ENCODE peak calls at places on chromosomes 13 and 19, in six cellular contexts. One of them, this sample, is unnamed.

GRCh38 chr19:17488593-17489391 is 18.5 kb downstream of the SLC27A1 start:
- DNase-seq in dorsolateral prefrontal cortex: no peak
- DNase-seq in Peyer's patch: peak
- DNase-seq in aorta: peak
- DNase-seq in spleen: peak
- DNase-seq in CD8-positive, alpha-beta memory T cell: peak
- DNase-seq in this sample: no peak

GRCh38 chr19:54426291-54426918 is 11.1 kb downstream of the TTYH1 start:
- DNase-seq in spleen: no peak
- DNase-seq in CD8-positive, alpha-beta memory T cell: no peak
- DNase-seq in dorsolateral prefrontal cortex: no peak
- DNase-seq in aorta: no peak
- DNase-seq in Peyer's patch: no peak
- DNase-seq in this sample: no peak

GRCh38 chr13:50942630-50943311 is 33.2 kb downstream of the RNASEH2B start:
- DNase-seq in spleen: no peak
- DNase-seq in aorta: no peak
- DNase-seq in CD8-positive, alpha-beta memory T cell: no peak
- DNase-seq in Peyer's patch: no peak
- DNase-seq in dorsolateral prefrontal cortex: no peak
- DNase-seq in this sample: no peak

GRCh38 chr19:512548-513365 is 5.5 kb downstream of the TPGS1 start:
- DNase-seq in CD8-positive, alpha-beta memory T cell: no peak
- DNase-seq in dorsolateral prefrontal cortex: no peak
- DNase-seq in Peyer's patch: no peak
- DNase-seq in spleen: peak
- DNase-seq in aorta: peak
- DNase-seq in this sample: no peak

GRCh38 chr13:49220856-49221614 is 897 bp downstream of the MLNR start:
- DNase-seq in Peyer's patch: no peak
- DNase-seq in CD8-positive, alpha-beta memory T cell: no peak
- DNase-seq in aorta: no peak
- DNase-seq in spleen: no peak
- DNase-seq in dorsolateral prefrontal cortex: no peak
- DNase-seq in this sample: no peak

GRCh38 chr19:29367701-29368306 is 154.9 kb upstream of the UQCRFS1 start:
- DNase-seq in Peyer's patch: no peak
- DNase-seq in dorsolateral prefrontal cortex: no peak
- DNase-seq in spleen: no peak
- DNase-seq in CD8-positive, alpha-beta memory T cell: no peak
- DNase-seq in aorta: no peak
- DNase-seq in this sample: no peak

GRCh38 chr19:3880471-3881271 is at the start of gene ATCAY:
- DNase-seq in CD8-positive, alpha-beta memory T cell: no peak
- DNase-seq in aorta: no peak
- DNase-seq in dorsolateral prefrontal cortex: peak
- DNase-seq in spleen: no peak
- DNase-seq in Peyer's patch: no peak
- DNase-seq in this sample: peak

GRCh38 chr13:104773775-104774174 is 1707.6 kb upstream of the SLC10A2 start:
- DNase-seq in CD8-positive, alpha-beta memory T cell: no peak
- DNase-seq in aorta: no peak
- DNase-seq in dorsolateral prefrontal cortex: no peak
- DNase-seq in spleen: no peak
- DNase-seq in Peyer's patch: no peak
- DNase-seq in this sample: no peak

GRCh38 chr19:18775586-18776287 is 15.4 kb downstream of the COMP start:
- DNase-seq in spleen: no peak
- DNase-seq in dorsolateral prefrontal cortex: no peak
- DNase-seq in CD8-positive, alpha-beta memory T cell: no peak
- DNase-seq in aorta: no peak
- DNase-seq in Peyer's patch: no peak
- DNase-seq in this sample: no peak

GRCh38 chr19:4161415-4162077 is 8.1 kb downstream of the CREB3L3 start:
- DNase-seq in dorsolateral prefrontal cortex: no peak
- DNase-seq in Peyer's patch: no peak
- DNase-seq in spleen: no peak
- DNase-seq in CD8-positive, alpha-beta memory T cell: no peak
- DNase-seq in aorta: no peak
- DNase-seq in this sample: no peak

GRCh38 chr13:24267283-24267682 is 42.1 kb upstream of the C1QTNF9 start:
- DNase-seq in spleen: no peak
- DNase-seq in aorta: no peak
- DNase-seq in dorsolateral prefrontal cortex: no peak
- DNase-seq in Peyer's patch: no peak
- DNase-seq in CD8-positive, alpha-beta memory T cell: no peak
- DNase-seq in this sample: no peak

GRCh38 chr19:39372047-39372802 is 18.7 kb downstream of the PAF1 start:
- DNase-seq in Peyer's patch: peak
- DNase-seq in CD8-positive, alpha-beta memory T cell: no peak
- DNase-seq in spleen: no peak
- DNase-seq in dorsolateral prefrontal cortex: peak
- DNase-seq in aorta: peak
- DNase-seq in this sample: no peak

GRCh38 chr13:112442483-112443090 is 66.4 kb downstream of the SPACA7 start:
- DNase-seq in spleen: peak
- DNase-seq in dorsolateral prefrontal cortex: no peak
- DNase-seq in aorta: no peak
- DNase-seq in Peyer's patch: no peak
- DNase-seq in CD8-positive, alpha-beta memory T cell: no peak
- DNase-seq in this sample: no peak

GRCh38 chr13:59112375-59112774 is 1051.4 kb downstream of the DIAPH3 start:
- DNase-seq in dorsolateral prefrontal cortex: peak
- DNase-seq in spleen: no peak
- DNase-seq in aorta: no peak
- DNase-seq in CD8-positive, alpha-beta memory T cell: no peak
- DNase-seq in Peyer's patch: peak
- DNase-seq in this sample: peak

GRCh38 chr13:89066868-89067466 is 1395.8 kb downstream of the SLITRK5 start:
- DNase-seq in dorsolateral prefrontal cortex: no peak
- DNase-seq in CD8-positive, alpha-beta memory T cell: no peak
- DNase-seq in spleen: no peak
- DNase-seq in aorta: no peak
- DNase-seq in Peyer's patch: no peak
- DNase-seq in this sample: no peak

GRCh38 chr19:46759817-46760333 is 13.6 kb upstream of the STRN4 start:
- DNase-seq in CD8-positive, alpha-beta memory T cell: no peak
- DNase-seq in dorsolateral prefrontal cortex: no peak
- DNase-seq in aorta: no peak
- DNase-seq in spleen: no peak
- DNase-seq in Peyer's patch: no peak
- DNase-seq in this sample: no peak

GRCh38 chr13:73158851-73159250 is 100.0 kb downstream of the KLF5 start:
- DNase-seq in Peyer's patch: no peak
- DNase-seq in dorsolateral prefrontal cortex: no peak
- DNase-seq in aorta: no peak
- DNase-seq in spleen: no peak
- DNase-seq in CD8-positive, alpha-beta memory T cell: no peak
- DNase-seq in this sample: no peak

GRCh38 chr19:46635920-46636761 is at the start of gene GNG8:
- DNase-seq in aorta: no peak
- DNase-seq in Peyer's patch: no peak
- DNase-seq in spleen: peak
- DNase-seq in dorsolateral prefrontal cortex: no peak
- DNase-seq in CD8-positive, alpha-beta memory T cell: no peak
- DNase-seq in this sample: no peak

GRCh38 chr13:31192306-31192705 is 7.5 kb upstream of the B3GLCT start:
- DNase-seq in aorta: no peak
- DNase-seq in dorsolateral prefrontal cortex: peak
- DNase-seq in spleen: no peak
- DNase-seq in CD8-positive, alpha-beta memory T cell: no peak
- DNase-seq in Peyer's patch: no peak
- DNase-seq in this sample: peak

GRCh38 chr19:47511128-47511517 is 3.7 kb downstream of the NAPA start:
- DNase-seq in CD8-positive, alpha-beta memory T cell: no peak
- DNase-seq in Peyer's patch: no peak
- DNase-seq in dorsolateral prefrontal cortex: no peak
- DNase-seq in spleen: no peak
- DNase-seq in aorta: no peak
- DNase-seq in this sample: no peak

GRCh38 chr19:4304509-4305252 is at the start of gene FSD1:
- DNase-seq in Peyer's patch: peak
- DNase-seq in aorta: no peak
- DNase-seq in CD8-positive, alpha-beta memory T cell: peak
- DNase-seq in spleen: no peak
- DNase-seq in dorsolateral prefrontal cortex: peak
- DNase-seq in this sample: peak

GRCh38 chr13:93558637-93559036 is 332.0 kb downstream of the GPC6 start:
- DNase-seq in dorsolateral prefrontal cortex: no peak
- DNase-seq in spleen: no peak
- DNase-seq in CD8-positive, alpha-beta memory T cell: no peak
- DNase-seq in aorta: no peak
- DNase-seq in Peyer's patch: no peak
- DNase-seq in this sample: no peak

GRCh38 chr19:13600091-13600490 is 93.8 kb upstream of the CACNA1A start:
- DNase-seq in CD8-positive, alpha-beta memory T cell: no peak
- DNase-seq in spleen: no peak
- DNase-seq in dorsolateral prefrontal cortex: no peak
- DNase-seq in aorta: no peak
- DNase-seq in Peyer's patch: no peak
- DNase-seq in this sample: no peak

GRCh38 chr13:77040835-77041234 is 13.9 kb upstream of the FBXL3 start:
- DNase-seq in CD8-positive, alpha-beta memory T cell: no peak
- DNase-seq in spleen: no peak
- DNase-seq in aorta: no peak
- DNase-seq in dorsolateral prefrontal cortex: no peak
- DNase-seq in Peyer's patch: no peak
- DNase-seq in this sample: no peak

DNA sequence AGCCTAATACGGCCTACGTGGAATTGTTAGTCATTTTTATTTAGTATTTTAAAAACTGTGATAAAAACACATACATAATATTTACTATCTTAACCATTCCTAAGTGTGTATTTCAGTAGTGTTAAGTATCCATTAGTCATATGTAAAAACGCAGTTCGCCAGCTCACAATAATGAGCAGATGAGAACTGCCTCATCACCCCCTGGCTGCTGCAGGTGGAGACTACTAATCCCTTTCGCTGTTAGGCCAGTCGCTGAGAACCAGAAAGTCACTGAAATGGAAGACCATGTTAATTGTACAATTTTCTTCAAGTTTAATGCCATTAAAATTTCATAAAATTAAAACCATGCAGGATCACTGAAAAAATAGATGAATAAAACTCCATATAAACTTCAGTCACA is 1.6 kb downstream of the ESD start:
- DNase-seq in aorta: no peak
- DNase-seq in CD8-positive, alpha-beta memory T cell: no peak
- DNase-seq in Peyer's patch: no peak
- DNase-seq in spleen: no peak
- DNase-seq in dorsolateral prefrontal cortex: no peak
- DNase-seq in this sample: no peak
- H3K27ac ChIP-seq in aorta: no peak
- H3K27ac ChIP-seq in CD8-positive, alpha-beta memory T cell: no peak
- H3K27ac ChIP-seq in Peyer's patch: no peak
- H3K27ac ChIP-seq in spleen: no peak
- H3K27ac ChIP-seq in dorsolateral prefrontal cortex: no peak
- H3K27ac ChIP-seq in this sample: no peak

GRCh38 chr19:41552558-41552957 is 23.4 kb upstream of the CEACAM21 start:
- DNase-seq in dorsolateral prefrontal cortex: no peak
- DNase-seq in CD8-positive, alpha-beta memory T cell: no peak
- DNase-seq in aorta: no peak
- DNase-seq in spleen: no peak
- DNase-seq in Peyer's patch: peak
- DNase-seq in this sample: no peak

GRCh38 chr19:41551711-41552110 is 24.3 kb upstream of the CEACAM21 start:
- DNase-seq in dorsolateral prefrontal cortex: no peak
- DNase-seq in aorta: no peak
- DNase-seq in CD8-positive, alpha-beta memory T cell: no peak
- DNase-seq in Peyer's patch: no peak
- DNase-seq in spleen: no peak
- DNase-seq in this sample: no peak

GRCh38 chr19:41553804-41554203 is 22.2 kb upstream of the CEACAM21 start:
- DNase-seq in dorsolateral prefrontal cortex: no peak
- DNase-seq in spleen: no peak
- DNase-seq in CD8-positive, alpha-beta memory T cell: no peak
- DNase-seq in aorta: no peak
- DNase-seq in Peyer's patch: no peak
- DNase-seq in this sample: no peak

GRCh38 chr19:41548954-41549688 is 26.8 kb upstream of the CEACAM21 start:
- DNase-seq in CD8-positive, alpha-beta memory T cell: peak
- DNase-seq in aorta: no peak
- DNase-seq in dorsolateral prefrontal cortex: no peak
- DNase-seq in Peyer's patch: peak
- DNase-seq in spleen: no peak
- DNase-seq in this sample: no peak

GRCh38 chr19:41551212-41551610 is 24.8 kb upstream of the CEACAM21 start:
- DNase-seq in aorta: no peak
- DNase-seq in CD8-positive, alpha-beta memory T cell: no peak
- DNase-seq in Peyer's patch: no peak
- DNase-seq in dorsolateral prefrontal cortex: no peak
- DNase-seq in spleen: no peak
- DNase-seq in this sample: no peak
- H3K27ac ChIP-seq in aorta: no peak
- H3K27ac ChIP-seq in CD8-positive, alpha-beta memory T cell: peak
- H3K27ac ChIP-seq in Peyer's patch: peak
- H3K27ac ChIP-seq in dorsolateral prefrontal cortex: no peak
- H3K27ac ChIP-seq in spleen: peak
- H3K27ac ChIP-seq in this sample: no peak

DNA sequence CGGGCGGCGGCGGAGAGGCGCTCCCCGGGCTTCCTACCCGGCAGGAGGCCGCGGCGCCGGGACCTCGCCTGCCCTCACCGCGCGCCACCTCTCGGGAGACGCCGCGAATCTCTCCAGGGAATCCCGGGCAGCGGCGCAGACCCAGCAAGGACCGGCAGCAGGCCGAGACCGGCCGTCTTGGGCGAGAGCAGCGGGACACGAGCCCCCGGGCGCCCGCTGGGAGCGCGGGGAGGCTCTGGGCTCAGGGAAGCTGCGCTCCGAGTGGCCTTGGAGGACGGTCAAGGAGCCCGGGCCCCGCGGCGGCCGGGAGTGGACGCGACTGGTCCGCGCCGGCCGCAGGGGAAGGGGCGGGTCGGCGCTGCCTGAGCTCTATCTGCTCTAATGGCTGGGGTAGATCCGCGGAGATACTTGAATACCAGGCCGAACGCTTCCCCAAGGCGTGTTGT is 14.7 kb downstream of the CDX2 start:
- DNase-seq in CD8-positive, alpha-beta memory T cell: no peak
- DNase-seq in dorsolateral prefrontal cortex: no peak
- DNase-seq in aorta: no peak
- DNase-seq in spleen: peak
- DNase-seq in Peyer's patch: no peak
- DNase-seq in this sample: no peak
- H3K27ac ChIP-seq in CD8-positive, alpha-beta memory T cell: no peak
- H3K27ac ChIP-seq in dorsolateral prefrontal cortex: no peak
- H3K27ac ChIP-seq in aorta: no peak
- H3K27ac ChIP-seq in spleen: peak
- H3K27ac ChIP-seq in Peyer's patch: peak
- H3K27ac ChIP-seq in this sample: no peak

DNA sequence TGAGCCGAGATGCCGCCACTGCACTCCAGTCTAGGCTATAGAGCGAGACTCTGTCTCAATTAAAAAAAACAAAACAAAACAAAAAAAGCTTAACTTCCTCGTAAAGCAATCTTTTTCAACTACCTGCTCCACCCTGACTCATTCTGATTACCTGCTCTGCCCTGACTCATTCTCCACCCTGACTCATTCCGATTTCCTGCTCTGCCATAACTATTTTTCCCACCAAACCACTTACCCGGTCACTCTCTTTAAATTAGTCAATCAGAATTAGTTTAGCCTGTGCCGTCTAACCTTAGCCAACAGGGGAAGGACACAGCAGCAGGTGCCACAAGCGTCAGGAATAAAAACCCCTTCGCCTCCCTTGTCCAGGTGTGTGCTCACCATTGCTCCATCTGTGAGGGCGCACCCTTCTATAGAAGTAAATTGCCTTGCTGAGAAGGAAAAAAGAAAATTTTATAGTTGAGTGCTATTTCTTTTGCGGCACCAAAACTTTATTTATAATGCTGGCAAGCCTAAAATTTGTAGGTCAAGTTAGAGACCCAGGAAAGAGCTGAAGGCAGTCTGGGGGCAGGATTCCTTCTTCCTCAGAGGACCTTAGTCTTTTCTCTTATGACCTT is 1.7 kb upstream of the IFT88 start:
- DNase-seq in spleen: no peak
- DNase-seq in Peyer's patch: no peak
- DNase-seq in dorsolateral prefrontal cortex: no peak
- DNase-seq in CD8-positive, alpha-beta memory T cell: no peak
- DNase-seq in aorta: no peak
- DNase-seq in this sample: no peak
- H3K27ac ChIP-seq in spleen: no peak
- H3K27ac ChIP-seq in Peyer's patch: no peak
- H3K27ac ChIP-seq in dorsolateral prefrontal cortex: no peak
- H3K27ac ChIP-seq in CD8-positive, alpha-beta memory T cell: no peak
- H3K27ac ChIP-seq in aorta: no peak
- H3K27ac ChIP-seq in this sample: no peak